ENCODE peak calls at places on chromosomes 13 and 19, in six cellular contexts. A is brain microvascular endothelial cell; J is iPS DF 6.9; O is left ventricle myocardium inferior; I is psoas muscle; R is CD8-positive, alpha-beta T cell. V is an unnamed sample.

GRCh38 chr19:38693380-38694223 is 46.2 kb downstream of the ACTN4 start:
- DNase-seq in I (no peak), A (peak; percentile 83), R (peak; percentile 64), O (no peak), J (no peak), V (peak; percentile 72)

GRCh38 chr13:20536992-20537391 is 11.3 kb upstream of the CRYL1 start:
- DNase-seq in J (no peak), R (no peak), O (no peak), A (no peak), I (no peak), V (no peak)

GRCh38 chr13:99442273-99442895 is 58.9 kb upstream of the TM9SF2 start:
- DNase-seq in J (no peak), O (no peak), I (no peak), A (peak; percentile 39), R (peak; percentile 41), V (no peak)

GRCh38 chr13:49608932-49609331 is 19.4 kb upstream of the ARL11 start:
- DNase-seq in J (no peak), A (no peak), I (no peak), O (no peak), R (no peak), V (no peak)

GRCh38 chr13:106573279-106573831 is 5.4 kb upstream of the ARGLU1 start:
- DNase-seq in R (no peak), J (no peak), A (no peak), O (no peak), I (peak; percentile 26), V (no peak)

GRCh38 chr19:44757057-44757734 is 8.7 kb downstream of the BCL3 start:
- DNase-seq in J (no peak), R (no peak), A (no peak), O (peak; percentile 81), I (peak; percentile 80), V (no peak)

GRCh38 chr19:47215581-47215980 is 15.4 kb downstream of the BBC3 start:
- DNase-seq in J (no peak), O (no peak), A (no peak), I (no peak), R (no peak), V (no peak)

GRCh38 chr19:38904463-38905185 is 4.9 kb downstream of the NFKBIB start:
- DNase-seq in J (no peak), R (no peak), O (no peak), I (no peak), A (no peak), V (no peak)

GRCh38 chr13:114064516-114065140 is 67.8 kb downstream of the RASA3 start:
- DNase-seq in R (no peak), A (no peak), I (peak; percentile 46), J (no peak), O (peak; percentile 28), V (no peak)

GRCh38 chr19:4414144-4414799 is 11.8 kb downstream of the CHAF1A start:
- DNase-seq in O (no peak), R (no peak), A (no peak), I (no peak), J (no peak), V (no peak)

GRCh38 chr19:52542984-52543664 is 15.7 kb downstream of the ZNF808 start:
- DNase-seq in A (peak; percentile 14), R (peak; percentile 46), J (no peak), O (no peak), I (no peak), V (no peak)

GRCh38 chr13:26562538-26562890 is 5.0 kb downstream of the WASF3 start:
- DNase-seq in A (no peak), J (no peak), I (no peak), R (no peak), O (no peak), V (no peak)

GRCh38 chr19:39917561-39918182 is 16.8 kb downstream of the FCGBP start:
- DNase-seq in O (no peak), J (no peak), A (no peak), I (no peak), R (no peak), V (no peak)

GRCh38 chr19:8240274-8241229 is 31.4 kb downstream of the CERS4 start:
- DNase-seq in J (no peak), R (peak; percentile 66), I (peak; percentile 84), A (peak; percentile 91), O (peak; percentile 89), V (peak; percentile 65)

GRCh38 chr13:26132756-26133155 is 80.9 kb upstream of the SHISA2 start:
- DNase-seq in R (no peak), A (no peak), J (no peak), O (no peak), I (no peak), V (no peak)

GRCh38 chr19:8363803-8364771 is at the start of gene ANGPTL4:
- DNase-seq in I (peak; percentile 89), A (peak; percentile 74), O (peak; percentile 77), J (no peak), R (peak; percentile 28), V (peak; percentile 53)

GRCh38 chr13:113998781-113999617 is 25.1 kb upstream of the C13orf46 start:
- DNase-seq in J (no peak), A (no peak), I (no peak), R (peak; percentile 14), O (no peak), V (no peak)

GRCh38 chr13:25686831-25687495 is 315.2 kb downstream of the ATP8A2 start:
- DNase-seq in R (no peak), J (no peak), A (no peak), O (no peak), I (no peak), V (no peak)

GRCh38 chr19:4474504-4475136 is 2.5 kb downstream of the HDGFL2 start:
- DNase-seq in A (peak; percentile 52), R (no peak), I (no peak), O (no peak), J (peak; percentile 58), V (no peak)

GRCh38 chr19:38184815-38185214 is 39.2 kb downstream of the DPF1 start:
- DNase-seq in A (no peak), I (no peak), R (no peak), O (no peak), J (no peak), V (no peak)

GRCh38 chr19:11261902-11262839 is at the start of gene DOCK6:
- DNase-seq in R (no peak), O (peak; percentile 49), A (no peak), J (no peak), I (peak; percentile 49), V (no peak)

GRCh38 chr19:2270157-2270571 is 11.8 kb downstream of the PEAK3 start:
- DNase-seq in J (no peak), O (peak; percentile 61), R (peak; percentile 36), A (no peak), I (peak; percentile 79), V (no peak)

GRCh38 chr19:6271251-6271650 is 8.5 kb downstream of the MLLT1 start:
- DNase-seq in J (no peak), R (no peak), I (no peak), A (no peak), O (no peak), V (no peak)

GRCh38 chr13:26881154-26881553 is 120.6 kb upstream of the GPR12 start:
- DNase-seq in J (no peak), A (peak; percentile 45), R (no peak), I (no peak), O (no peak), V (peak; percentile 6)

GRCh38 chr19:46646402-46646801 is 10.4 kb upstream of the GNG8 start:
- DNase-seq in J (no peak), A (no peak), R (no peak), O (no peak), I (no peak), V (no peak)

GRCh38 chr19:35108730-35109129 is 6.9 kb upstream of the FXYD3 start:
- DNase-seq in J (no peak), A (no peak), I (no peak), O (no peak), R (no peak), V (no peak)
- H3K27ac ChIP-seq in J (no peak overlapping the region), A (no peak overlapping the region), I (no peak overlapping the region), O (no peak overlapping the region), R (no peak overlapping the region), V (no peak overlapping the region)

GRCh38 chr19:15296841-15297415 is 35.4 kb downstream of the BRD4 start:
- DNase-seq in A (no peak), O (no peak), R (peak; percentile 31), J (no peak), I (no peak), V (no peak)
- H3K27ac ChIP-seq in A (peak overlapping the region; percentile 42), O (peak overlapping the region; percentile 71), R (peak overlapping the region; percentile 25), J (no peak overlapping the region), I (peak overlapping the region; percentile 57), V (peak overlapping the region; percentile 99)

GRCh38 chr13:32031025-32031814 is at the start of gene FRY:
- DNase-seq in J (peak; percentile 50), A (peak; percentile 58), R (peak; percentile 41), O (peak; percentile 70), I (peak; percentile 56), V (no peak)
- H3K27ac ChIP-seq in J (no peak within 1 kb of the TSS), A (no peak within 1 kb of the TSS), R (no peak within 1 kb of the TSS), O (peak within 1 kb of the TSS; percentile 77), I (peak within 1 kb of the TSS; percentile 54), V (peak within 1 kb of the TSS; percentile 55)

GRCh38 chr19:55256562-55257460 is 2.0 kb downstream of the PPP6R1 start:
- DNase-seq in R (no peak), O (no peak), A (no peak), I (no peak), J (no peak), V (no peak)
- H3K27ac ChIP-seq in R (peak overlapping the region; percentile 87), O (peak overlapping the region; percentile 90), A (no peak overlapping the region), I (no peak overlapping the region), J (no peak overlapping the region), V (no peak overlapping the region)

GRCh38 chr13:40982772-40983171 is 36.3 kb downstream of the ELF1 start:
- DNase-seq in O (no peak), J (no peak), I (no peak), R (peak; percentile 72), A (peak; percentile 74), V (no peak)

GRCh38 chr13:40979232-40979631 is 39.9 kb downstream of the ELF1 start:
- DNase-seq in I (no peak), O (no peak), R (no peak), J (no peak), A (no peak), V (no peak)

GRCh38 chr13:40981949-40982348 is 37.2 kb downstream of the ELF1 start:
- DNase-seq in R (no peak), I (no peak), J (no peak), O (no peak), A (no peak), V (no peak)

GRCh38 chr13:40981361-40981760 is 37.8 kb downstream of the ELF1 start:
- DNase-seq in A (no peak), R (no peak), O (no peak), J (no peak), I (no peak), V (no peak)

GRCh38 chr13:40980466-40980865 is 38.6 kb downstream of the ELF1 start:
- DNase-seq in J (no peak), O (no peak), R (no peak), A (no peak), I (no peak), V (no peak)
- H3K27ac ChIP-seq in J (no peak overlapping the region), O (peak overlapping the region; percentile 86), R (peak overlapping the region; percentile 76), A (no peak overlapping the region), I (no peak overlapping the region), V (peak overlapping the region; percentile 15)